ENCODE peak calls at places on chromosomes 12 and 14, in ten cellular contexts. One of them, this sample, is unnamed.

GRCh38 chr12:57627504-57628279 is 5.3 kb downstream of the B4GALNT1 start:
- DNase-seq in Karpas-422: no peak
- DNase-seq in endothelial cell of umbilical vein: no peak
- DNase-seq in A549: no peak
- DNase-seq in HepG2: no peak
- DNase-seq in H1: peak; percentile 73
- DNase-seq in left lung: no peak
- DNase-seq in CD4-positive, alpha-beta memory T cell: no peak
- DNase-seq in aorta: no peak
- DNase-seq in HCT116: no peak
- DNase-seq in this sample: no peak

GRCh38 chr14:73785336-73785833 is 66.2 kb upstream of the PTGR2 start:
- DNase-seq in endothelial cell of umbilical vein: peak; percentile 75
- DNase-seq in HepG2: peak; percentile 50
- DNase-seq in CD4-positive, alpha-beta memory T cell: no peak
- DNase-seq in A549: no peak
- DNase-seq in aorta: peak; percentile 70
- DNase-seq in HCT116: no peak
- DNase-seq in left lung: peak; percentile 58
- DNase-seq in Karpas-422: peak; percentile 87
- DNase-seq in H1: no peak
- DNase-seq in this sample: no peak

GRCh38 chr12:42235426-42235825 is 2.6 kb downstream of the YAF2 start:
- DNase-seq in HCT116: no peak
- DNase-seq in left lung: no peak
- DNase-seq in A549: no peak
- DNase-seq in CD4-positive, alpha-beta memory T cell: no peak
- DNase-seq in aorta: no peak
- DNase-seq in Karpas-422: no peak
- DNase-seq in H1: no peak
- DNase-seq in endothelial cell of umbilical vein: no peak
- DNase-seq in HepG2: no peak
- DNase-seq in this sample: no peak

GRCh38 chr14:22384167-22384549 is 204.9 kb downstream of the DAD1 start:
- DNase-seq in CD4-positive, alpha-beta memory T cell: no peak
- DNase-seq in Karpas-422: no peak
- DNase-seq in A549: no peak
- DNase-seq in HCT116: no peak
- DNase-seq in left lung: no peak
- DNase-seq in H1: no peak
- DNase-seq in endothelial cell of umbilical vein: no peak
- DNase-seq in HepG2: no peak
- DNase-seq in aorta: no peak
- DNase-seq in this sample: no peak

GRCh38 chr12:96401061-96401871 is 1.0 kb upstream of the CDK17 start:
- DNase-seq in HepG2: peak; percentile 45
- DNase-seq in HCT116: peak; percentile 51
- DNase-seq in left lung: no peak
- DNase-seq in A549: peak; percentile 89
- DNase-seq in Karpas-422: peak; percentile 68
- DNase-seq in endothelial cell of umbilical vein: peak; percentile 89
- DNase-seq in aorta: no peak
- DNase-seq in H1: no peak
- DNase-seq in CD4-positive, alpha-beta memory T cell: peak; percentile 88
- DNase-seq in this sample: no peak

GRCh38 chr12:47124451-47124850 is 44.7 kb upstream of the AMIGO2 start:
- DNase-seq in aorta: no peak
- DNase-seq in HCT116: no peak
- DNase-seq in H1: no peak
- DNase-seq in CD4-positive, alpha-beta memory T cell: no peak
- DNase-seq in left lung: no peak
- DNase-seq in HepG2: no peak
- DNase-seq in A549: no peak
- DNase-seq in endothelial cell of umbilical vein: no peak
- DNase-seq in Karpas-422: no peak
- DNase-seq in this sample: no peak

GRCh38 chr12:89999699-90000505 is 291.3 kb upstream of the ATP2B1 start:
- DNase-seq in endothelial cell of umbilical vein: peak; percentile 54
- DNase-seq in HepG2: no peak
- DNase-seq in A549: no peak
- DNase-seq in aorta: no peak
- DNase-seq in CD4-positive, alpha-beta memory T cell: no peak
- DNase-seq in H1: no peak
- DNase-seq in Karpas-422: no peak
- DNase-seq in HCT116: no peak
- DNase-seq in left lung: no peak
- DNase-seq in this sample: no peak

GRCh38 chr12:70660620-70661219 is 23.5 kb upstream of the PTPRB start:
- DNase-seq in aorta: no peak
- DNase-seq in HCT116: peak; percentile 18
- DNase-seq in H1: no peak
- DNase-seq in left lung: peak; percentile 56
- DNase-seq in CD4-positive, alpha-beta memory T cell: peak; percentile 6
- DNase-seq in endothelial cell of umbilical vein: peak; percentile 57
- DNase-seq in HepG2: no peak
- DNase-seq in A549: no peak
- DNase-seq in Karpas-422: no peak
- DNase-seq in this sample: no peak

GRCh38 chr14:66993512-66993911 is 195.7 kb upstream of the GARIN2 start:
- DNase-seq in H1: no peak
- DNase-seq in Karpas-422: no peak
- DNase-seq in HepG2: no peak
- DNase-seq in HCT116: no peak
- DNase-seq in aorta: no peak
- DNase-seq in endothelial cell of umbilical vein: no peak
- DNase-seq in CD4-positive, alpha-beta memory T cell: no peak
- DNase-seq in left lung: no peak
- DNase-seq in A549: no peak
- DNase-seq in this sample: no peak

GRCh38 chr14:66998013-66998412 is 191.2 kb upstream of the GARIN2 start:
- DNase-seq in HepG2: no peak
- DNase-seq in Karpas-422: no peak
- DNase-seq in aorta: no peak
- DNase-seq in endothelial cell of umbilical vein: no peak
- DNase-seq in CD4-positive, alpha-beta memory T cell: no peak
- DNase-seq in A549: no peak
- DNase-seq in H1: no peak
- DNase-seq in left lung: no peak
- DNase-seq in HCT116: no peak
- DNase-seq in this sample: no peak

DNA sequence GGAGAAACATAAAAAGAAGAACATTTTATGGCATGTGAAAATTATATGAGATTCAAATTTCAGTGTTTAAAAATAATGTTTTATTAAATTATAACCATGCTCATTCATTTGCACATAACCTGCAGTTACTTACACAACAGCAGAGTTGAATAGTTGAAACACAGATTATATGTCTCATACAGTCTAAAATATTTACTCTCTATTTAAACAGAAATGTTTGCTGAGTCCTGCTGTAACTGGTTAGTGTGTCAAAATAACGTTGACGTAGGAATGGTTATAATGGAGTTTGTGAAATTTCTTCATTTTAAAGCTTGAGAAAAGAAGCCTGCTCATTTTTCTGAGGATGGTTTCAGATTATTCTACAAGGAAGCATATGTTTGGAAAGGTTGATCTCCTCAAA is 196.5 kb upstream of the GARIN2 start:
- DNase-seq in A549: no peak
- DNase-seq in Karpas-422: no peak
- DNase-seq in aorta: no peak
- DNase-seq in CD4-positive, alpha-beta memory T cell: no peak
- DNase-seq in endothelial cell of umbilical vein: no peak
- DNase-seq in H1: no peak
- DNase-seq in left lung: no peak
- DNase-seq in HCT116: no peak
- DNase-seq in HepG2: peak; percentile 20
- DNase-seq in this sample: no peak
- H3K4me3 ChIP-seq in A549: no peak overlapping the region
- H3K4me3 ChIP-seq in Karpas-422: no peak overlapping the region
- H3K4me3 ChIP-seq in aorta: no peak overlapping the region
- H3K4me3 ChIP-seq in CD4-positive, alpha-beta memory T cell: no peak overlapping the region
- H3K4me3 ChIP-seq in endothelial cell of umbilical vein: no peak overlapping the region
- H3K4me3 ChIP-seq in H1: no peak overlapping the region
- H3K4me3 ChIP-seq in left lung: no peak overlapping the region
- H3K4me3 ChIP-seq in HCT116: no peak overlapping the region
- H3K4me3 ChIP-seq in HepG2: no peak overlapping the region
- H3K4me3 ChIP-seq in this sample: no peak overlapping the region

GRCh38 chr12:124535066-124535740 is 32.2 kb downstream of the NCOR2 start:
- DNase-seq in left lung: no peak
- DNase-seq in H1: no peak
- DNase-seq in HepG2: no peak
- DNase-seq in HCT116: no peak
- DNase-seq in endothelial cell of umbilical vein: no peak
- DNase-seq in Karpas-422: no peak
- DNase-seq in A549: no peak
- DNase-seq in CD4-positive, alpha-beta memory T cell: no peak
- DNase-seq in aorta: no peak
- DNase-seq in this sample: no peak
- H3K27ac ChIP-seq in left lung: no peak overlapping the region
- H3K27ac ChIP-seq in H1: no peak overlapping the region
- H3K27ac ChIP-seq in HepG2: no peak overlapping the region
- H3K27ac ChIP-seq in HCT116: no peak overlapping the region
- H3K27ac ChIP-seq in endothelial cell of umbilical vein: no peak overlapping the region
- H3K27ac ChIP-seq in Karpas-422: no peak overlapping the region
- H3K27ac ChIP-seq in A549: no peak overlapping the region
- H3K27ac ChIP-seq in CD4-positive, alpha-beta memory T cell: no peak overlapping the region
- H3K27ac ChIP-seq in aorta: no peak overlapping the region
- H3K27ac ChIP-seq in this sample: no peak overlapping the region

DNA sequence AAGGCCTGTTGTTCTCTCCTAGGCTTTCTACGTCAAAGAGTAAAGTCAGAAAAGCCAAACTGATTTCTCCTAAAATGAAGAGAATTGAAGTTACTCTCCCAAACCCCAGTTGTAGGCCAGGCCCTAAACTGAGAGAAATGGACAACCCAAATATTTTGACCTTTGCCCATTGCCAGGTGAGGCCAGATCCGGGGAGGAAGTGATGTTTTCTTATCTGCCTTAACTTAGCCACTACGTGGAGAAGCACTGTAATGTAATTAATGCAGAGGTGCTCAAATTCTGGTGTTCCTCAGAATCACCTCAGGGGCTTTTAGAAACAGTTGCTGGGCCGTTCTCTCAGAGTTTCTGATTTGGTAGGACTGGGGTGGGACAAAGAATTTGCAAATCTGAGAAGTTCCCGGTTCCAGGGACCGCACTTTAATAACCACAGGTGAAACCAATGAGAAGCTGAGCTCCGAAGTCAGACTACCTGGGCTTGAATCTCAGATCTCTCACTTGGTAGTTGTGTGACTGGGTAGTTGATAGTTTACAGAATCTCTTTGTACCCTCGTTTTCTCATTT is 73.2 kb downstream of the ETV6 start:
- DNase-seq in HepG2: no peak
- DNase-seq in CD4-positive, alpha-beta memory T cell: no peak
- DNase-seq in A549: no peak
- DNase-seq in H1: no peak
- DNase-seq in left lung: no peak
- DNase-seq in endothelial cell of umbilical vein: no peak
- DNase-seq in HCT116: no peak
- DNase-seq in aorta: no peak
- DNase-seq in Karpas-422: no peak
- DNase-seq in this sample: no peak
- H3K4me1 ChIP-seq in HepG2: peaks cover 35% of the 10 kb centered on the region
- H3K4me1 ChIP-seq in CD4-positive, alpha-beta memory T cell: peaks cover 53% of the 10 kb centered on the region
- H3K4me1 ChIP-seq in A549: peaks cover 2% of the 10 kb centered on the region
- H3K4me1 ChIP-seq in H1: peaks cover 8% of the 10 kb centered on the region
- H3K4me1 ChIP-seq in left lung: peaks cover 19% of the 10 kb centered on the region
- H3K4me1 ChIP-seq in endothelial cell of umbilical vein: peaks cover 63% of the 10 kb centered on the region
- H3K4me1 ChIP-seq in HCT116: peaks cover 8% of the 10 kb centered on the region
- H3K4me1 ChIP-seq in aorta: peaks cover 9% of the 10 kb centered on the region
- H3K4me1 ChIP-seq in Karpas-422: no peaks in the 10 kb centered on the region
- H3K4me1 ChIP-seq in this sample: peaks cover 20% of the 10 kb centered on the region

DNA sequence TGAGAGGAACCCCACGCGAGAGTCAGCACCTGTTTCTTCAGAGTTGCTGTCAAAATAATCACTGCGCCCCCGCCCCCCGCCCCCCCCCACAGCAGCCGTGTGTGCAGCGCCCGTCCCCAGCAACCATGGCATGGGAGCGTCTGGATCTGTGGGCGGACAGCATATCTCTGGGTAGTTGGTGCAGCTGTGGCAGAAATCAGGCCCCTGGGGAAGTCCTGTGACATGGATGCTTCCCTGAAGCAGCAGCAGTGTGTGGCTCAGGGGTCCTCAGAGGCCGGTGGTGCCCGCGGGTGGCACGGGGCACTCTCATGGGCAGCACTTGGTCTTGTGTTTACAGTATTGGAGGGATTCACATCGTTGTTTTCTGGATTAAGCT is 19.2 kb downstream of the XRCC3 start:
- DNase-seq in endothelial cell of umbilical vein: no peak
- DNase-seq in left lung: peak; percentile 30
- DNase-seq in A549: no peak
- DNase-seq in aorta: peak; percentile 54
- DNase-seq in CD4-positive, alpha-beta memory T cell: no peak
- DNase-seq in H1: no peak
- DNase-seq in HepG2: no peak
- DNase-seq in HCT116: no peak
- DNase-seq in Karpas-422: peak; percentile 65
- DNase-seq in this sample: no peak
- H3K4me3 ChIP-seq in endothelial cell of umbilical vein: no peak overlapping the region
- H3K4me3 ChIP-seq in left lung: no peak overlapping the region
- H3K4me3 ChIP-seq in A549: no peak overlapping the region
- H3K4me3 ChIP-seq in aorta: no peak overlapping the region
- H3K4me3 ChIP-seq in CD4-positive, alpha-beta memory T cell: no peak overlapping the region
- H3K4me3 ChIP-seq in H1: no peak overlapping the region
- H3K4me3 ChIP-seq in HepG2: no peak overlapping the region
- H3K4me3 ChIP-seq in HCT116: no peak overlapping the region
- H3K4me3 ChIP-seq in Karpas-422: no peak overlapping the region
- H3K4me3 ChIP-seq in this sample: no peak overlapping the region

GRCh38 chr14:54440037-54440436 is 1.1 kb downstream of the CNIH1 start:
- DNase-seq in H1: no peak
- DNase-seq in Karpas-422: no peak
- DNase-seq in CD4-positive, alpha-beta memory T cell: no peak
- DNase-seq in left lung: no peak
- DNase-seq in HCT116: no peak
- DNase-seq in endothelial cell of umbilical vein: peak; percentile 9
- DNase-seq in A549: no peak
- DNase-seq in aorta: no peak
- DNase-seq in HepG2: no peak
- DNase-seq in this sample: no peak
- H3K27ac ChIP-seq in H1: no peak overlapping the region
- H3K27ac ChIP-seq in Karpas-422: peak overlapping the region; percentile 74
- H3K27ac ChIP-seq in CD4-positive, alpha-beta memory T cell: no peak overlapping the region
- H3K27ac ChIP-seq in left lung: peak overlapping the region; percentile 92
- H3K27ac ChIP-seq in HCT116: peak overlapping the region; percentile 97
- H3K27ac ChIP-seq in endothelial cell of umbilical vein: peak overlapping the region; percentile 83
- H3K27ac ChIP-seq in A549: peak overlapping the region; percentile 98
- H3K27ac ChIP-seq in aorta: no peak overlapping the region
- H3K27ac ChIP-seq in HepG2: peak overlapping the region; percentile 96
- H3K27ac ChIP-seq in this sample: peak overlapping the region; percentile 97

GRCh38 chr14:103522028-103522581 is 525 bp downstream of the CKB start:
- DNase-seq in HCT116: no peak
- DNase-seq in endothelial cell of umbilical vein: no peak
- DNase-seq in Karpas-422: no peak
- DNase-seq in H1: peak; percentile 70
- DNase-seq in HepG2: no peak
- DNase-seq in CD4-positive, alpha-beta memory T cell: no peak
- DNase-seq in A549: no peak
- DNase-seq in aorta: peak; percentile 85
- DNase-seq in left lung: no peak
- DNase-seq in this sample: no peak
- H3K4me1 ChIP-seq in HCT116: peaks cover 13% of the 10 kb centered on the region
- H3K4me1 ChIP-seq in endothelial cell of umbilical vein: peaks cover 14% of the 10 kb centered on the region
- H3K4me1 ChIP-seq in Karpas-422: peaks cover 46% of the 10 kb centered on the region
- H3K4me1 ChIP-seq in H1: peaks cover 28% of the 10 kb centered on the region
- H3K4me1 ChIP-seq in HepG2: peaks cover 66% of the 10 kb centered on the region
- H3K4me1 ChIP-seq in CD4-positive, alpha-beta memory T cell: peaks cover 22% of the 10 kb centered on the region
- H3K4me1 ChIP-seq in A549: peaks cover 64% of the 10 kb centered on the region
- H3K4me1 ChIP-seq in aorta: no peaks in the 10 kb centered on the region
- H3K4me1 ChIP-seq in left lung: peaks cover 29% of the 10 kb centered on the region
- H3K4me1 ChIP-seq in this sample: peaks cover 46% of the 10 kb centered on the region

GRCh38 chr12:8027856-8028255 is 4.7 kb upstream of the FOXJ2 start:
- DNase-seq in HepG2: no peak
- DNase-seq in A549: no peak
- DNase-seq in HCT116: no peak
- DNase-seq in left lung: no peak
- DNase-seq in Karpas-422: no peak
- DNase-seq in CD4-positive, alpha-beta memory T cell: no peak
- DNase-seq in aorta: no peak
- DNase-seq in endothelial cell of umbilical vein: no peak
- DNase-seq in H1: no peak
- DNase-seq in this sample: no peak
- H3K4me3 ChIP-seq in HepG2: peak overlapping the region; percentile 56
- H3K4me3 ChIP-seq in A549: peak overlapping the region; percentile 73
- H3K4me3 ChIP-seq in HCT116: peak overlapping the region; percentile 62
- H3K4me3 ChIP-seq in left lung: peak overlapping the region; percentile 72
- H3K4me3 ChIP-seq in Karpas-422: no peak overlapping the region
- H3K4me3 ChIP-seq in CD4-positive, alpha-beta memory T cell: no peak overlapping the region
- H3K4me3 ChIP-seq in aorta: no peak overlapping the region
- H3K4me3 ChIP-seq in endothelial cell of umbilical vein: no peak overlapping the region
- H3K4me3 ChIP-seq in H1: peak overlapping the region; percentile 24
- H3K4me3 ChIP-seq in this sample: peak overlapping the region; percentile 93